ENCODE peak calls at places on chromosomes 4 and X, in seven cellular contexts. F is IMR-90, Y is neuronal stem cell, C is mesendoderm, J is trophoblast cell, A is H9, H is H1. I is an unnamed sample.

GRCh38 chr4:72076562-72076961 is 44.8 kb downstream of the NPFFR2 start:
- DNase-seq in Y (no peak), C (peak; percentile 37), J (peak; percentile 44), A (no peak), H (no peak), F (no peak), I (peak; percentile 44)

GRCh38 chr4:165367040-165367439 is 11.8 kb upstream of the CPE start:
- DNase-seq in C (no peak), A (no peak), Y (no peak), H (no peak), J (no peak), F (no peak), I (no peak)

GRCh38 chr4:113435893-113436292 is 325.6 kb downstream of the CAMK2D start:
- DNase-seq in H (no peak), A (peak; percentile 33), Y (no peak), C (peak; percentile 90), F (peak; percentile 75), J (no peak), I (peak; percentile 87)

GRCh38 chr4:186845137-186845842 is 121.6 kb upstream of the FAT1 start:
- DNase-seq in A (no peak), Y (no peak), J (peak; percentile 42), F (peak; percentile 97), H (no peak), C (peak; percentile 18), I (peak; percentile 95)

GRCh38 chr4:6765703-6766102 is 16.8 kb upstream of the KIAA0232 start:
- DNase-seq in H (no peak), C (no peak), A (no peak), J (no peak), F (no peak), Y (no peak), I (no peak)

GRCh38 chr4:23876418-23877089 is 13.3 kb downstream of the PPARGC1A start:
- DNase-seq in H (no peak), C (peak; percentile 48), Y (no peak), A (no peak), J (no peak), F (no peak), I (no peak)

GRCh38 chr4:163331629-163332360 is 601 bp downstream of the NPY1R start:
- DNase-seq in Y (peak; percentile 38), H (peak; percentile 67), J (no peak), C (peak; percentile 44), F (no peak), A (peak; percentile 45), I (peak; percentile 53)

GRCh38 chrX:20432746-20433374 is 166.2 kb upstream of the RPS6KA3 start:
- DNase-seq in F (no peak), Y (no peak), H (no peak), A (no peak), J (no peak), C (no peak), I (peak; percentile 13)

GRCh38 chr4:170323623-170324022 is 233.9 kb upstream of the AADAT start:
- DNase-seq in C (no peak), J (no peak), Y (no peak), H (no peak), F (no peak), A (no peak), I (no peak)

GRCh38 chr4:184102488-184102887 is 115.2 kb downstream of the ENPP6 start:
- DNase-seq in H (no peak), J (no peak), C (peak; percentile 23), F (no peak), Y (no peak), A (peak; percentile 52), I (no peak)

GRCh38 chrX:149715468-149715867 is 3.6 kb downstream of the MAGEA11 start:
- DNase-seq in H (no peak), Y (no peak), C (no peak), F (no peak), J (no peak), A (no peak), I (no peak)

GRCh38 chrX:65677954-65678469 is 10.6 kb downstream of the MSN start:
- DNase-seq in C (no peak), J (no peak), F (peak; percentile 94), Y (no peak), A (no peak), H (no peak), I (peak; percentile 90)

GRCh38 chr4:67885727-67886126 is 1.9 kb upstream of the TMPRSS11D start:
- DNase-seq in F (peak; percentile 98), H (no peak), C (peak; percentile 59), Y (no peak), A (no peak), J (peak; percentile 69), I (peak; percentile 89)

GRCh38 chr4:4776934-4777333 is 82.5 kb upstream of the MSX1 start:
- DNase-seq in J (no peak), C (no peak), H (no peak), A (no peak), F (no peak), Y (no peak), I (no peak)

GRCh38 chr4:33924239-33924638 is 2320.1 kb downstream of the ARAP2 start:
- DNase-seq in Y (peak; percentile 4), F (peak; percentile 37), C (peak; percentile 87), A (peak; percentile 23), J (no peak), H (no peak), I (peak; percentile 84)

GRCh38 chrX:26651755-26652154 is 435.8 kb downstream of the MAGEB5 start:
- DNase-seq in C (no peak), H (no peak), Y (no peak), F (no peak), J (no peak), A (no peak), I (no peak)

GRCh38 chr4:24328711-24329110 is 255.6 kb downstream of the DHX15 start:
- DNase-seq in Y (peak; percentile 65), C (no peak), F (no peak), J (no peak), H (no peak), A (no peak), I (no peak)

GRCh38 chr4:183602444-183603102 is 56.4 kb downstream of the RWDD4 start:
- DNase-seq in C (peak; percentile 54), A (no peak), J (no peak), Y (no peak), F (peak; percentile 33), H (peak; percentile 55), I (peak; percentile 30)

GRCh38 chr4:76300012-76300411 is 6.5 kb upstream of the STBD1 start:
- DNase-seq in C (no peak), Y (no peak), H (no peak), F (no peak), A (no peak), J (no peak), I (no peak)

GRCh38 chr4:76305033-76305687 is 1.4 kb upstream of the STBD1 start:
- DNase-seq in H (no peak), C (no peak), Y (no peak), A (no peak), J (no peak), F (no peak), I (no peak)

GRCh38 chr4:76301068-76301774 is 5.3 kb upstream of the STBD1 start:
- DNase-seq in J (no peak), F (peak; percentile 89), C (peak; percentile 19), H (no peak), A (no peak), Y (no peak), I (peak; percentile 88)

GRCh38 chr4:76302856-76303438 is 3.6 kb upstream of the STBD1 start:
- DNase-seq in H (no peak), A (no peak), C (no peak), Y (no peak), F (no peak), J (no peak), I (peak; percentile 12)

DNA sequence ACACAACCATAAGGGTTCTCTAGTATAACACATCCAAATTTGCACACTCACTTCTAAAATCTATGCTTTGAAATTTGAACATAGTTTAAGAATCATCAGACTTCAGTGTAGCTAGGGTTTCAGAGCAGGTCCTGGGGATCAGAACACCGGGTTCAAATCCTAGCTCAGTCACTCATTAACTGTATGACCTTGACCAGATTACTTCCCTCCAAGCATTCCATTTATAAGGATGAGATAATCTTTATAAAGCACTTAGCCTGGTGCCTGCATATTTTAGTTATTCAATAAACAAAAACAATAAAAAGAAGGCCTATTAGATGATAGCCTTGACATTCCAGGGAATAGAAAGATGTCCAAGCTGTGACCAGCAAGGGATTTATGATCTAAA is 4.8 kb upstream of the STBD1 start:
- DNase-seq in Y (no peak), F (no peak), J (no peak), A (no peak), H (no peak), C (no peak), I (peak; percentile 9)
- H3K4ac ChIP-seq in Y (no peak overlapping the region), F (no peak overlapping the region), J (no peak overlapping the region), A (no peak overlapping the region), H (no peak overlapping the region), C (no peak overlapping the region), I (no peak overlapping the region)

DNA sequence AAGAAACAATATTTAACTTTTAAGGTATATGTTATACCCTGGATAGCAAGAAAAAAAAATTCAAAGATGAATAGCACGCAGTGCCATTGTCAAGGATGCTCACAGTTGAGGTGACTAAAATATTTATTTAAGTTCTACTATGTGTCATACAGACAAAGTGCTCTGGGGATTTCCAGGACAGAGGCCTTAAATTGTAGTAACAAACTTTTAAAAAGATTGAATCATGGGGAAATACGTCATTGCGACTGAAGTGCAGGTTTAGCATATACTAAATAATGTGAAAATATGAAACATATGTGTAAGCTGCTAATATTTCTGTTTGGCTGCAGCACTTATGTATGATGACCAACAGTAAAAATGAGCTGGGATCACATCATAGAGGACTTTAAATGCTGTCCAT is 748.0 kb upstream of the PCDH7 start:
- DNase-seq in F (peak; percentile 44), C (no peak), Y (no peak), J (no peak), H (no peak), A (no peak), I (peak; percentile 8)
- H2BK5ac ChIP-seq in F (no peak overlapping the region), C (no peak overlapping the region), Y (no peak overlapping the region), J (no peak overlapping the region), H (no peak overlapping the region), A (no peak overlapping the region), I (no peak overlapping the region)

DNA sequence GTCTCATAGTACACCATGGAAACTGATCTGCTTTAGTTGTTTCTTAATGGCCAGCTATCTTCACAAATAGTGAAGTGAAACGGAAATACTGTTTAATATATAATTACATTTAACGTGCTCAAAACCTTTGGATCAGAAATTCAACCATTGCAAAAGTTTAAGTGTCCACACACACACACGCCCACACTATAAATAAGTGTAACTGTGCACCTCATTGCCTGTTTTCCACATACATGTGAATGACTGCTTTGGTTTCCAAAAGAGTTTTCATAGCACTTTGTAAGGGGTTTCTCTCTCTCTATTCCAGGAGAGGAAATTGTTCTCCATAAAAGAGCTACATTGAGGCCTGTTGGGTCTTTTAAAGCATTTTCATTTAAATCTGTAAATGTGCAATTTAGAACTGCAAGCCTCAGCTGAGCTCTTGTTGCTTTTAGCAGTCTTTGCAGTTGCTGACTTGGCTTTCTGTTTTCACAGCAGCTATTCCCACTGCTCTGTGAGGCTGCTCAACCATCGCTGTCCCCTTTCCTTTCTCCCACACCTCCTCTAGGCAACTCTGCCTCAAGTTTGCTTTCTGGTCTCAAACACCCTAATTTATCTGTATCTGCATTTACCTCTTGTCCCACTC is 94.5 kb downstream of the RAPGEF2 start:
- DNase-seq in F (no peak), C (no peak), H (no peak), Y (no peak), A (no peak), J (no peak), I (no peak)
- H3K4ac ChIP-seq in F (no peak overlapping the region), C (no peak overlapping the region), H (peak overlapping the region; percentile 1), Y (no peak overlapping the region), A (no peak overlapping the region), J (no peak overlapping the region), I (no peak overlapping the region)

DNA sequence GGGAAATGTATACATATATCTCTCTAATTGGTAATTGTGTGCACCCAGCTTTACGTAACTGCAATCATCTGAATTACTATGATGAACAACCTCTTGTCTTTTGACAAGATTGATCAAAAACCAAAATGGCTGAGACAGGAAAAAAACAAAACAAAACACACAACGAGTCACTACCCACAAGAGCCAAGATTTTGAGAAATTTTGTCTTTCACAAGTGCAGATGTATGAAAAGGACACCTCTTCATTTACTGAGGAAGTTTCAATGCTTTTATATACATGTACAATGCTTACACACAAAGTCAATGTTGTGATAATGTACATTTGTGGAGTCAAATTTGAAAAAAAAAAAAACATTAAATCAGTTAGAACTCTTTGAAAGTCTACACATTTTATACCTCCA is 224.6 kb downstream of the SCFD2 start:
- DNase-seq in H (no peak), J (no peak), F (peak; percentile 19), C (no peak), A (no peak), Y (no peak), I (no peak)
- H2BK5ac ChIP-seq in H (no peak overlapping the region), J (no peak overlapping the region), F (no peak overlapping the region), C (no peak overlapping the region), A (no peak overlapping the region), Y (no peak overlapping the region), I (no peak overlapping the region)

I was measured in mesenchymal stem cell.